ENCODE peak calls at places on chromosomes 1 and 21, in four cellular contexts. A is central memory CD4-positive, alpha-beta T cell; I is GM04503; H is T-helper 9 cell. W is an unnamed sample.

GRCh38 chr1:3515774-3516480 is 61.5 kb downstream of the ARHGEF16 start:
- DNase-seq in I (no peak), H (no peak), A (no peak), W (no peak)

GRCh38 chr1:93275634-93276295 is 69.9 kb upstream of the DR1 start:
- DNase-seq in I (no peak), A (no peak), H (no peak), W (no peak)

GRCh38 chr1:78005755-78006154 is 1.0 kb downstream of the DNAJB4 start:
- DNase-seq in I (peak), A (peak), H (no peak), W (peak)

GRCh38 chr1:57748696-57749095 is 324.8 kb upstream of the DAB1 start:
- DNase-seq in A (no peak), H (no peak), I (no peak), W (no peak)

GRCh38 chr21:41932576-41933258 is 21.1 kb downstream of the C2CD2 start:
- DNase-seq in A (no peak), H (no peak), I (no peak), W (no peak)

GRCh38 chr1:117795190-117795589 is 134.2 kb downstream of the GDAP2 start:
- DNase-seq in I (peak), A (no peak), H (no peak), W (peak)

GRCh38 chr21:28310711-28311110 is 682.0 kb downstream of the LTN1 start:
- DNase-seq in I (no peak), H (no peak), A (no peak), W (no peak)

GRCh38 chr1:180652791-180653190 is 21.0 kb downstream of the XPR1 start:
- DNase-seq in H (no peak), I (no peak), A (no peak), W (no peak)

GRCh38 chr1:117930484-117930883 is 945 bp downstream of the WDR3 start:
- DNase-seq in A (no peak), H (no peak), I (no peak), W (no peak)

GRCh38 chr1:44094047-44094446 is 24.6 kb upstream of the KLF17 start:
- DNase-seq in A (no peak), H (no peak), I (no peak), W (no peak)

GRCh38 chr1:172849653-172850052 is 190.8 kb downstream of the FASLG start:
- DNase-seq in H (no peak), I (no peak), A (no peak), W (no peak)

GRCh38 chr1:156703336-156703735 is 2.0 kb downstream of the CRABP2 start:
- DNase-seq in I (no peak), A (no peak), H (no peak), W (no peak)

GRCh38 chr21:42437786-42438185 is 34.1 kb downstream of the UBASH3A start:
- DNase-seq in H (no peak), A (no peak), I (no peak), W (no peak)

GRCh38 chr1:229097356-229097755 is 173.6 kb upstream of the RAB4A start:
- DNase-seq in I (no peak), A (no peak), H (no peak), W (no peak)